ENCODE peak calls at places on chromosomes 13 and 19, in seven cellular contexts. Z, R, J, D, K, O and Q are unnamed samples.

GRCh38 chr13:49097374-49097773 is 121.7 kb downstream of the FNDC3A start:
- DNase-seq in Z (no peak), R (peak), J (no peak), D (peak), K (no peak), O (no peak), Q (no peak)

GRCh38 chr13:21395953-21396352 is 63.1 kb downstream of the ZDHHC20 start:
- DNase-seq in Z (no peak), R (no peak), J (no peak), D (no peak), K (no peak), O (no peak), Q (no peak)

GRCh38 chr13:50220938-50221337 is 205.7 kb downstream of the KCNRG start:
- DNase-seq in Z (no peak), R (no peak), J (no peak), D (no peak), K (no peak), O (no peak), Q (no peak)

GRCh38 chr13:72104656-72105180 is 237.7 kb upstream of the DACH1 start:
- DNase-seq in Z (no peak), R (no peak), J (no peak), D (no peak), K (no peak), O (no peak), Q (no peak)

GRCh38 chr19:35742121-35742724 is at the start of gene IGFLR1:
- DNase-seq in Z (no peak), R (no peak), J (no peak), D (no peak), K (no peak), O (peak), Q (no peak)

GRCh38 chr13:80458546-80458945 is 117.6 kb upstream of the SPRY2 start:
- DNase-seq in Z (no peak), R (no peak), J (no peak), D (no peak), K (no peak), O (no peak), Q (no peak)

GRCh38 chr13:102028846-102029245 is 373.0 kb downstream of the FGF14 start:
- DNase-seq in Z (no peak), R (no peak), J (no peak), D (no peak), K (no peak), O (no peak), Q (no peak)

GRCh38 chr13:98848736-98849135 is 96.3 kb upstream of the SLC15A1 start:
- DNase-seq in Z (no peak), R (no peak), J (no peak), D (no peak), K (no peak), O (no peak), Q (no peak)

GRCh38 chr19:32257326-32258073 is 87.9 kb upstream of the ZNF507 start:
- DNase-seq in Z (no peak), R (no peak), J (no peak), D (no peak), K (peak), O (no peak), Q (no peak)

GRCh38 chr13:27203854-27204253 is 32.2 kb upstream of the USP12 start:
- DNase-seq in Z (no peak), R (no peak), J (no peak), D (peak), K (no peak), O (no peak), Q (no peak)

GRCh38 chr19:45577111-45577905 is 7.3 kb downstream of the OPA3 start:
- DNase-seq in Z (no peak), R (no peak), J (no peak), D (peak), K (no peak), O (no peak), Q (no peak)

GRCh38 chr13:79128158-79128557 is 277.9 kb downstream of the RBM26 start:
- DNase-seq in Z (no peak), R (no peak), J (no peak), D (peak), K (no peak), O (peak), Q (no peak)

GRCh38 chr13:79724348-79725103 is 243.6 kb downstream of the NDFIP2 start:
- DNase-seq in Z (no peak), R (no peak), J (no peak), D (peak), K (no peak), O (no peak), Q (no peak)

GRCh38 chr13:57631607-57632275 is at the start of gene PCDH17:
- DNase-seq in Z (no peak), R (no peak), J (peak), D (no peak), K (peak), O (no peak), Q (no peak)

GRCh38 chr19:8262431-8262830 is 45.7 kb downstream of the CD320 start:
- DNase-seq in Z (no peak), R (no peak), J (no peak), D (no peak), K (peak), O (no peak), Q (no peak)

GRCh38 chr13:23876265-23876664 is 12.9 kb downstream of the MIPEP start:
- DNase-seq in Z (no peak), R (no peak), J (peak), D (no peak), K (no peak), O (no peak), Q (no peak)

GRCh38 chr13:33637978-33638743 is 179.8 kb upstream of the RFC3 start:
- DNase-seq in Z (no peak), R (no peak), J (no peak), D (no peak), K (no peak), O (no peak), Q (no peak)

GRCh38 chr19:11685676-11686650 is 52.8 kb downstream of the ZNF823 start:
- DNase-seq in Z (no peak), R (no peak), J (no peak), D (no peak), K (no peak), O (no peak), Q (no peak)

GRCh38 chr13:46296920-46297319 is 85.2 kb downstream of the LRRC63 start:
- DNase-seq in Z (no peak), R (peak), J (no peak), D (no peak), K (no peak), O (no peak), Q (no peak)

GRCh38 chr19:53101518-53101917 is 1.7 kb downstream of the ZNF160 start:
- DNase-seq in Z (peak), R (no peak), J (peak), D (no peak), K (no peak), O (no peak), Q (no peak)

GRCh38 chr13:81395368-81395767 is 1054.4 kb upstream of the SPRY2 start:
- DNase-seq in Z (peak), R (no peak), J (peak), D (no peak), K (no peak), O (no peak), Q (peak)

GRCh38 chr13:33388254-33388998 is 102.9 kb upstream of the STARD13 start:
- DNase-seq in Z (no peak), R (peak), J (no peak), D (no peak), K (no peak), O (no peak), Q (no peak)

GRCh38 chr13:101529419-101529818 is 76.9 kb downstream of the ITGBL1 start:
- DNase-seq in Z (no peak), R (no peak), J (no peak), D (no peak), K (no peak), O (no peak), Q (no peak)

GRCh38 chr13:45073809-45074208 is 46.5 kb upstream of the GTF2F2 start:
- DNase-seq in Z (no peak), R (peak), J (no peak), D (no peak), K (peak), O (no peak), Q (peak)

GRCh38 chr19:13681509-13681908 is 82.8 kb upstream of the MRI1 start:
- DNase-seq in Z (no peak), R (no peak), J (no peak), D (no peak), K (no peak), O (no peak), Q (no peak)
- H3K9ac ChIP-seq in Z (no peak), R (no peak), J (no peak), D (no peak), K (no peak), O (no peak), Q (no peak)

DNA sequence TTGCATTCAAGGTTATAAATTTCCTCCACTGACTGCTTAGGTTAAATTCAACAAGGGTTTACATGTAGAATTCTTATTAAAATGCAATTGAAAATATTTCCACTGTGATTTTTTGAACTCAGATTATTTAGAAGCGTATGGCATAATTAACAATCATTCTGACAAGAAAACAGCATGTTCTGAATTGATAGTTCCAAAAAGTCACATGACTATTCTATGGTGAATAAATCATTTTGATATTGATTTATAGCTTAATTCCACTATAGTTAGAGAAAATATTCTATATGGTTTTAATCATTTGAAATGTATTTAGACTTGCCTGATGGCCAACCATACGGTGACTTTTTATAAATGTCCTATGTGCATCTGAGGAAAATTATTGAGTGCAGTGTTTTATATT is 3.0 kb downstream of the ZNF577 start:
- DNase-seq in Z (no peak), R (no peak), J (no peak), D (no peak), K (no peak), O (no peak), Q (no peak)
- H3K4me3 ChIP-seq in Z (no peak), R (no peak), J (no peak), D (no peak), K (no peak), O (no peak), Q (no peak)

GRCh38 chr19:13022859-13023636 is 27.8 kb downstream of the NFIX start:
- DNase-seq in Z (peak), R (no peak), J (peak), D (peak), K (no peak), O (no peak), Q (no peak)
- TF ChIP-seq YY1 in Z (peak), R (no peak), J (no peak), D (no peak), K (no peak), O (no peak), Q (no peak)

DNA sequence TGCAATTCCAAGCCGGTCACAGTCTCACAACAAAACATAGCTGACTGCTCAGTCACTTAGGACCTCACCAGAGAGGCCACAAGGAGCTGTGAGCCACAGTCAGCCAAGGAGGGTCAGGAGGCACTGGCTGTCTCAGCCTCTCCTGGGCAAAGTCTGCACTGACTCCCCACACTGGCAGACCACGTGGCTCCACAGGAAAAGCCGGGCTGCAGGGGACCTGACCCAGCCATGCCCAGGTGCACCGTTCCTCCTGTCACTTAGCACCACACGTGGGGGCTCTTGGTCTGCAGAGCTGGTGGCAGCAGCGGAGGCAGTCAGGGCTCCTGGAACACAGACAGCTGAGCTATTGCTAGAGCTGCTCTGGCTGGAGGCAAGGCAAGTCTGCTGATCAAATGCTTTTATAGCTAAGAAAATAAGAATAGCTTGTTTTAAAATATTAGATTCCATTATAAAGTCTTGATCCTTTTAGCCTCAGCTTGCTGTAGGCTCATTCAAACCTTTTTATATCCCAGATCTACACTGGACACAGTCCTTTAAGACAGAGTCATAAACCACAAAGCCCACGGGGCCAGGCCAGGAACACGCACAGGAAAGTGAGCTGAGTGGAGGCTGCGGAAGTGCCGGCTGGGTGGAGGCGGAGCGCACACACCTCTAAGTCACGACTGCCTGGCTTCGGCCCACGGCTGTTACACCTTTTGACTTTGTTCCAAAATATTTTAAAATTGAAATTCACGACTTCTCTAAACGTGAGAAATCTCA is 744.1 kb downstream of the UQCRFS1 start:
- DNase-seq in Z (no peak), R (no peak), J (no peak), D (no peak), K (no peak), O (no peak), Q (no peak)
- H3K9ac ChIP-seq in Z (no peak), R (no peak), J (no peak), D (no peak), K (no peak), O (no peak), Q (peak)

GRCh38 chr13:25153736-25154135 is 18.4 kb downstream of the AMER2 start:
- DNase-seq in Z (no peak), R (no peak), J (no peak), D (no peak), K (no peak), O (no peak), Q (peak)
- H3K4me3 ChIP-seq in Z (no peak), R (no peak), J (no peak), D (no peak), K (no peak), O (no peak), Q (no peak)